ENCODE peak calls at places on chromosomes 13 and 19, in ten cellular contexts. P is pancreas, J is RWPE2, L is HFF-Myc, C is heart left ventricle, B is colonic mucosa, K is LNCaP clone FGC, S is fibroblast of villous mesenchyme, Z is uterus, E is AG10803. F is an unnamed sample.

GRCh38 chr13:88063741-88064140 is 392.6 kb downstream of the SLITRK5 start:
- DNase-seq in P (no peak), J (no peak), L (no peak), C (no peak), B (no peak), K (no peak), S (no peak), Z (no peak), E (no peak), F (no peak)

GRCh38 chr13:21719463-21719862 is 48.6 kb downstream of the FGF9 start:
- DNase-seq in P (no peak), J (no peak), L (no peak), C (no peak), B (no peak), K (no peak), S (no peak), Z (no peak), E (no peak), F (no peak)

GRCh38 chr19:29662604-29663404 is 2.5 kb upstream of the PLEKHF1 start:
- DNase-seq in P (peak), J (no peak), L (no peak), C (peak), B (peak), K (peak), S (peak), Z (peak), E (peak), F (no peak)

GRCh38 chr13:95197548-95197947 is 103.7 kb downstream of the ABCC4 start:
- DNase-seq in P (no peak), J (no peak), L (no peak), C (no peak), B (no peak), K (peak), S (peak), Z (no peak), E (no peak), F (no peak)

GRCh38 chr19:48540110-48540509 is 11.9 kb upstream of the SULT2B1 start:
- DNase-seq in P (no peak), J (no peak), L (no peak), C (peak), B (no peak), K (no peak), S (no peak), Z (no peak), E (no peak), F (no peak)

GRCh38 chr13:41458187-41458938 is 1.0 kb downstream of the RGCC start:
- DNase-seq in P (peak), J (no peak), L (no peak), C (peak), B (peak), K (no peak), S (no peak), Z (peak), E (no peak), F (no peak)

GRCh38 chr19:55208880-55209429 is 346 bp downstream of the PTPRH start:
- DNase-seq in P (no peak), J (no peak), L (no peak), C (peak), B (no peak), K (no peak), S (no peak), Z (no peak), E (no peak), F (no peak)

GRCh38 chr13:31050486-31051400 is 111.0 kb downstream of the HSPH1 start:
- DNase-seq in P (no peak), J (no peak), L (no peak), C (no peak), B (no peak), K (no peak), S (no peak), Z (no peak), E (peak), F (no peak)

GRCh38 chr19:15954820-15955219 is 6.0 kb downstream of the OR10H4 start:
- DNase-seq in P (no peak), J (no peak), L (no peak), C (no peak), B (no peak), K (no peak), S (no peak), Z (no peak), E (no peak), F (no peak)

GRCh38 chr19:41128692-41129091 is 14.5 kb downstream of the CYP2F1 start:
- DNase-seq in P (no peak), J (no peak), L (no peak), C (no peak), B (no peak), K (no peak), S (no peak), Z (no peak), E (no peak), F (no peak)

GRCh38 chr13:101149735-101150380 is 266.4 kb downstream of the NALCN start:
- DNase-seq in P (no peak), J (no peak), L (no peak), C (no peak), B (no peak), K (no peak), S (peak), Z (no peak), E (peak), F (no peak)

GRCh38 chr13:39451301-39451700 is 151.7 kb downstream of the LHFPL6 start:
- DNase-seq in P (no peak), J (no peak), L (no peak), C (no peak), B (no peak), K (no peak), S (peak), Z (no peak), E (peak), F (peak)

DNA sequence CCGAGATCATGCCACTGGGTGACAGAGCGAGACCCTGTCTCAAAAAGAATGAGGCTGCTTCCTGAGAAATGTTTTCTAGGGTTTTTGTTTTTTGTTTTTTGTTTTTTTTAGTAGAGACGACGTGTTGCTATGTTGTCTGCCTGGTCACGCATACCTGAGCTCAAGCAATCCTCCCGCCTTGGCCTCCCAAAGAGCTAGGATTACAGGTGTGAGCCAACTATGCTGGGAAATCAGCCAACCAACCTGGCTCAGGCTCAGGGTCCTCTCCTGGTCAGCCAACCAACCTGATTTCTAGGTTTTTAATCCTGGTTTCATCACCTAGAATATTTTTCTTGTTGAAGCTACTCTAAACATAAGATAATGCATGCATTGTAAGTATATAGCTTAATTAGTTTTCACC is 7.8 kb downstream of the DHX34 start:
- DNase-seq in P (peak), J (no peak), L (no peak), C (no peak), B (no peak), K (no peak), S (no peak), Z (no peak), E (no peak), F (no peak)
- H3K4me3 ChIP-seq in P (no peak), J (no peak), L (no peak), C (no peak), B (no peak), K (no peak), S (no peak), Z (no peak), E (no peak), F (no peak)

DNA sequence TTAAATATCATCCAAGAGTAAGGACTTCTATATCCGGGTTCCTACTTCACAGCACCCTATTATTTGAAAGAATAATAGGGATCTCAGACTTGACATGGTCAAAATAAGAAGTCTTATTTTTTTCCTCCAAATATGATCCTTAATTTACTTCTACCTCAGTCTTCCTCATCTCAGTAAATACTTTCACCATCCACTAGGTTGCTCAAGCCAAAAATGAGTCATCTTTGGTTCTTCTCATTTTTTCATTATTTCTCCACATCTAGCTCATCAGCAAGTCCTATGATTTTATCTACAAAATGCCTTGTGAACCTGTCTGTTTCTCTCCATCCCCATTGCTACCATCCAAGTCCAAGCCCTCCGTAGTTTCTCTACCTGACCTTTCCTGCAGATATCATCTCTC is 121.9 kb upstream of the GJB6 start:
- DNase-seq in P (no peak), J (no peak), L (no peak), C (no peak), B (no peak), K (no peak), S (peak), Z (no peak), E (peak), F (no peak)
- TF ChIP-seq CTCF in P (no peak), J (no peak), L (no peak), C (no peak), B (no peak), K (no peak), S (peak), Z (no peak), E (peak), F (peak)

GRCh38 chr13:45333973-45334922 is 6.7 kb downstream of the TPT1 start:
- DNase-seq in P (no peak), J (no peak), L (no peak), C (no peak), B (no peak), K (no peak), S (peak), Z (no peak), E (peak), F (no peak)
- H3K4me3 ChIP-seq in P (no peak), J (no peak), L (no peak), C (no peak), B (no peak), K (no peak), S (no peak), Z (no peak), E (no peak), F (no peak)

DNA sequence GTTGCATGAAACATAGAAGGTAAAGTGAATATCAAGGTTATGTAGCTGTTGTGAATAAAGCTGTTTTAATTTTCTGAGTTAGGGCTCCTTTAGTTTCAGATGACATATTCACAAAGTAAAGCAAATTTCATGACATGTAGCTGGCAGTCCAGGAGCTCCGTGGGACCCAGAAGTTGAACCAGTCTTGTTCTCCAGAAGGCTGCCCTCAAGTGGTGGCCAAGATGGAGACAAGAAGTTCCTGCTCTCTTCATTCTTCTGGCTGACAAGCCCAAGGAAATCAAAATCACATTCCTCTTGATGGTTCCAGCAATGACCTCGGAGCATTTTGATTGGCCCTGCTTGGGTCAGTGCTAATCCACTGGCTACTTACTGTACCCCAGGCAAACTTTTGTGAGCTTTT is 128.7 kb downstream of the LIG4 start:
- DNase-seq in P (no peak), J (no peak), L (no peak), C (no peak), B (no peak), K (no peak), S (peak), Z (no peak), E (peak), F (no peak)
- TF ChIP-seq CTCF in P (no peak), J (peak), L (no peak), C (no peak), B (no peak), K (peak), S (peak), Z (no peak), E (no peak), F (peak)

DNA sequence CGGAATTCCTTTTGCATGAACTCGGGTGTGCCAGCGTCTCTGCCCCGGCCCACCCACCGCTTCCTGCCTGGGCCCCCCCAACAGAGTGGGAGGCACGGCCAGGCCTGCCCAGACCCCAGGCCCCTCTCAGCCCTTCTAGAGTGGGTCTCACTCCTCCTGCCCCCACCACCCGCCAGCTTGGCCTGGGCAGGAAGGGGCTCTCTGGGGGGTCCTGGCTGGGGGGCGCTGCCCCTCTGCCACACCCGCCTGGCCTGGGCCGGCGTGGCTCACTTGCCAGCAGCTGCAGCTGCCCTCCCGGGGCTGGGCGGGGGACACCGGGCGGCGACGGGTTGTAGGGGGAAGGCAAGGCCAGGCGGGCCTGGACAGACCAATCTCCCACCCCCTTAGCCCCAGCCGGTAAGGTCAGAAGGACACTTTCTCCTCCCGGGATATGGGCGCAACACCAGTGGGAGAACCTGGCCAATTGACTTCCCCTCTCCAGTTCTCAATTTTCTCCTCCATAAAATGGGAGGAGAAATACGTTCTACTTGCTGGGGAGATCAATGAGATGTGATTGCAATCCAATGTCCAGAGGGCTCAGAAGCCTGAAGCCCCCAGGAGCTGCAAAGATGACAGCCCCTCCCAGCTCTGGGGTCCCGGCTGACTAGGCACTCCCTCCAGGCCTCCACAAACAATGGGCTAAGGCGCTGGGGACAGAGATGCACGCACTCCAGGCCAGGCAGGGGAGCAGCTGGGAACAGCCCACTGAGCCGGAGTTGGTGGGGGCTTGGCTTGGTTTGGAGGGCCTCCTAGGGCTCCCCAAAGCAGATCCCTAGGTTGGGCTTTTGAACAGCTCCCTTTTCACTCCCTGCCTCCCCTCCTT is 2.4 kb downstream of the CRLF1 start:
- DNase-seq in P (no peak), J (no peak), L (no peak), C (no peak), B (no peak), K (no peak), S (no peak), Z (no peak), E (no peak), F (no peak)
- H3K4me3 ChIP-seq in P (no peak), J (no peak), L (no peak), C (peak), B (no peak), K (no peak), S (no peak), Z (no peak), E (no peak), F (no peak)